ENCODE peak calls at places on chromosomes 13 and 19, in seven cellular contexts. T, K, L, J, I, N and O are unnamed samples.

GRCh38 chr13:59479629-59480028 is 684.1 kb downstream of the DIAPH3 start:
- DNase-seq in J (no peak), L (no peak), K (no peak), N (no peak), I (no peak), T (no peak), O (no peak)

GRCh38 chr19:3275068-3275582 is 50.7 kb downstream of the CELF5 start:
- DNase-seq in K (no peak), N (no peak), L (no peak), I (peak; percentile 49), T (peak; percentile 28), J (no peak), O (no peak)

GRCh38 chr13:45564108-45564507 is 51.4 kb downstream of the ERICH6B start:
- DNase-seq in I (no peak), N (no peak), J (no peak), K (no peak), L (peak; percentile 81), T (no peak), O (peak; percentile 14)

GRCh38 chr19:32330149-32330548 is 15.3 kb upstream of the ZNF507 start:
- DNase-seq in I (no peak), L (no peak), T (no peak), K (no peak), J (no peak), N (no peak), O (no peak)

GRCh38 chr19:40422428-40423226 is 3.2 kb downstream of the SERTAD1 start:
- DNase-seq in N (no peak), J (no peak), I (no peak), K (no peak), L (no peak), T (no peak), O (no peak)

GRCh38 chr13:110193491-110193890 is 113.5 kb downstream of the COL4A1 start:
- DNase-seq in I (no peak), J (no peak), K (no peak), T (no peak), L (no peak), N (no peak), O (no peak)

GRCh38 chr13:105969761-105970160 is 565.7 kb downstream of the EFNB2 start:
- DNase-seq in J (no peak), N (no peak), L (no peak), I (no peak), T (no peak), K (no peak), O (no peak)

GRCh38 chr19:35155441-35155840 is 906 bp downstream of the FXYD5 start:
- DNase-seq in K (no peak), T (no peak), L (no peak), I (no peak), N (no peak), J (no peak), O (no peak)

GRCh38 chr19:13964776-13965175 is 12.5 kb downstream of the DCAF15 start:
- DNase-seq in I (no peak), N (no peak), T (no peak), K (no peak), J (no peak), L (peak; percentile 66), O (no peak)

GRCh38 chr19:54183431-54183830 is 5.9 kb downstream of the MBOAT7 start:
- DNase-seq in I (no peak), L (no peak), T (no peak), J (no peak), N (no peak), K (no peak), O (no peak)

GRCh38 chr19:33496496-33496895 is 25.1 kb downstream of the PEPD start:
- DNase-seq in I (no peak), N (no peak), K (no peak), J (no peak), T (no peak), L (no peak), O (no peak)

GRCh38 chr13:86945596-86945995 is 725.6 kb upstream of the SLITRK5 start:
- DNase-seq in N (no peak), T (no peak), K (no peak), I (no peak), L (no peak), J (no peak), O (no peak)

GRCh38 chr19:30222428-30222873 is 149.7 kb upstream of the ZNF536 start:
- DNase-seq in K (no peak), L (no peak), N (no peak), I (peak; percentile 43), T (no peak), J (no peak), O (peak; percentile 69)

GRCh38 chr19:639251-640155 is at the start of gene FGF22:
- DNase-seq in N (peak; percentile 80), J (peak; percentile 97), I (peak; percentile 89), T (peak; percentile 96), L (peak; percentile 74), K (peak; percentile 87), O (peak; percentile 99)

GRCh38 chr13:93797463-93797862 is 570.9 kb downstream of the GPC6 start:
- DNase-seq in J (no peak), N (no peak), K (no peak), L (peak; percentile 21), I (no peak), T (no peak), O (no peak)

GRCh38 chr19:39303373-39304184 is 7.4 kb downstream of the IFNL1 start:
- DNase-seq in J (no peak), L (no peak), N (no peak), K (no peak), I (no peak), T (no peak), O (no peak)

GRCh38 chr13:87459419-87459818 is 211.8 kb upstream of the SLITRK5 start:
- DNase-seq in N (no peak), J (no peak), I (no peak), L (no peak), T (no peak), K (no peak), O (no peak)

GRCh38 chr19:43480574-43480973 is 15.2 kb upstream of the LYPD3 start:
- DNase-seq in T (no peak), I (no peak), J (no peak), K (no peak), L (no peak), N (no peak), O (no peak)

GRCh38 chr19:13299838-13300237 is 149.6 kb downstream of the IER2 start:
- DNase-seq in L (no peak), I (no peak), K (no peak), T (no peak), J (no peak), N (no peak), O (no peak)

GRCh38 chr19:50016225-50016807 is 8.9 kb downstream of the VRK3 start:
- DNase-seq in T (no peak), I (no peak), L (no peak), K (no peak), N (no peak), J (no peak), O (no peak)

GRCh38 chr19:1432507-1432887 is 5.7 kb upstream of the RPS15 start:
- DNase-seq in L (no peak), T (no peak), J (no peak), K (no peak), I (no peak), N (no peak), O (no peak)

GRCh38 chr13:69683921-69684663 is 423.5 kb upstream of the ATXN8OS start:
- DNase-seq in I (peak; percentile 22), J (no peak), N (no peak), L (no peak), T (no peak), K (no peak), O (no peak)

GRCh38 chr13:109276261-109276660 is 510.1 kb downstream of the IRS2 start:
- DNase-seq in K (no peak), J (no peak), T (no peak), I (no peak), L (no peak), N (no peak), O (no peak)

GRCh38 chr13:112968910-112969691 is at the start of gene MCF2L:
- DNase-seq in L (peak; percentile 31), J (peak; percentile 56), T (peak; percentile 31), K (peak; percentile 57), I (no peak), N (no peak), O (no peak)

GRCh38 chr13:98199480-98199879 is 22.4 kb upstream of the RNF113B start:
- DNase-seq in N (no peak), I (no peak), J (no peak), L (peak; percentile 54), T (no peak), K (peak; percentile 28), O (no peak)

GRCh38 chr19:16897572-16898056 is 8.8 kb downstream of the F2RL3 start:
- DNase-seq in K (no peak), T (no peak), L (no peak), I (no peak), N (no peak), J (peak; percentile 53), O (peak; percentile 93)

GRCh38 chr13:45833663-45834062 is 17.9 kb downstream of the SIAH3 start:
- DNase-seq in K (no peak), L (peak; percentile 7), T (no peak), N (no peak), I (no peak), J (no peak), O (no peak)

GRCh38 chr19:31568724-31569123 is 219.5 kb upstream of the TSHZ3 start:
- DNase-seq in N (no peak), J (no peak), L (no peak), T (no peak), K (no peak), I (no peak), O (no peak)

GRCh38 chr19:51139299-51140018 is 2.6 kb upstream of the SIGLEC7 start:
- DNase-seq in J (no peak), N (no peak), K (no peak), T (no peak), L (no peak), I (no peak), O (no peak)

GRCh38 chr13:72884111-72884510 is 102.2 kb downstream of the PIBF1 start:
- DNase-seq in J (no peak), K (no peak), L (no peak), N (no peak), T (no peak), I (no peak), O (no peak)

GRCh38 chr19:52188822-52189744 is 769 bp upstream of the PPP2R1A start:
- DNase-seq in I (peak; percentile 15), L (no peak), T (no peak), N (peak; percentile 19), K (no peak), J (no peak), O (peak; percentile 100)

GRCh38 chr19:32708457-32708856 is 11.1 kb upstream of the TDRD12 start:
- DNase-seq in J (no peak), T (no peak), L (no peak), K (no peak), N (no peak), I (no peak), O (peak; percentile 40)

GRCh38 chr19:29622191-29623070 is 16.3 kb downstream of the POP4 start:
- DNase-seq in T (no peak), N (no peak), J (no peak), L (no peak), I (no peak), K (no peak), O (no peak)

GRCh38 chr19:14971474-14971873 is 8.2 kb downstream of the SLC1A6 start:
- DNase-seq in N (no peak), L (no peak), J (no peak), K (no peak), I (no peak), T (no peak), O (no peak)

GRCh38 chr13:21703846-21704245 is 33.0 kb downstream of the FGF9 start:
- DNase-seq in T (no peak), L (no peak), K (no peak), I (no peak), N (no peak), J (no peak), O (no peak)

GRCh38 chr19:13281567-13282291 is 131.5 kb downstream of the IER2 start:
- DNase-seq in T (no peak), L (no peak), J (no peak), K (no peak), N (no peak), I (no peak), O (no peak)

GRCh38 chr13:46551410-46552301 is 1.3 kb upstream of the LRCH1 start:
- DNase-seq in K (peak; percentile 46), I (peak; percentile 51), L (peak; percentile 75), T (no peak), N (peak; percentile 58), J (peak; percentile 87), O (peak; percentile 95)

GRCh38 chr19:17513801-17514200 is 2.4 kb downstream of the PGLS start:
- DNase-seq in J (no peak), N (no peak), K (no peak), L (no peak), T (no peak), I (no peak), O (no peak)